ENCODE peak calls at places on chromosomes 12 and 14, in nine cellular contexts. A is transverse colon, T is uterus, D is spleen, O is K562, Y is esophagus squamous epithelium, W is IMR-90, E is vagina, Z is adrenal gland. H is an unnamed sample.

GRCh38 chr12:81206425-81206824 is 128.5 kb downstream of the ACSS3 start:
- DNase-seq in W (no peak), Y (no peak), D (no peak), E (no peak), T (no peak), O (no peak), A (no peak), Z (no peak), H (no peak)

GRCh38 chr14:75486317-75486716 is 36.0 kb upstream of the BATF start:
- DNase-seq in D (no peak), W (no peak), Y (no peak), T (no peak), Z (peak; percentile 29), A (no peak), O (peak; percentile 75), E (no peak), H (no peak)

GRCh38 chr12:50584135-50584534 is 79.3 kb downstream of the DIP2B start:
- DNase-seq in O (no peak), E (no peak), Z (no peak), D (no peak), T (no peak), A (no peak), Y (no peak), W (no peak), H (no peak)

GRCh38 chr14:36847366-36847765 is 185.7 kb downstream of the PAX9 start:
- DNase-seq in O (peak; percentile 6), Z (no peak), E (no peak), D (no peak), W (no peak), A (no peak), Y (no peak), T (no peak), H (no peak)

GRCh38 chr14:54322241-54322640 is 74.6 kb upstream of the CDKN3 start:
- DNase-seq in Z (no peak), O (no peak), W (no peak), E (no peak), D (no peak), Y (no peak), A (no peak), T (no peak), H (no peak)

GRCh38 chr14:20751963-20752562 is 6.4 kb downstream of the EDDM3A start:
- DNase-seq in W (no peak), T (no peak), A (no peak), O (no peak), D (no peak), E (no peak), Z (no peak), Y (no peak), H (no peak)

GRCh38 chr12:124369901-124370378 is 75.0 kb downstream of the RFLNA start:
- DNase-seq in E (no peak), T (no peak), W (no peak), Y (no peak), O (no peak), Z (no peak), D (no peak), A (no peak), H (no peak)

GRCh38 chr12:105233045-105233905 is 2.7 kb downstream of the APPL2 start:
- DNase-seq in Z (no peak), O (no peak), T (no peak), D (no peak), Y (no peak), W (no peak), E (no peak), A (no peak), H (no peak)

GRCh38 chr12:57049890-57050289 is at the start of gene MYO1A:
- DNase-seq in O (no peak), A (peak; percentile 76), Z (no peak), T (no peak), Y (no peak), D (no peak), W (peak; percentile 19), E (no peak), H (no peak)

GRCh38 chr12:47754881-47755280 is 3.8 kb downstream of the RAPGEF3 start:
- DNase-seq in E (no peak), Y (no peak), D (peak; percentile 66), W (no peak), Z (no peak), O (no peak), A (peak; percentile 90), T (no peak), H (no peak)

GRCh38 chr14:76829016-76829365 is 2.8 kb downstream of the LRRC74A start:
- DNase-seq in O (no peak), W (no peak), A (no peak), Z (no peak), E (no peak), Y (no peak), T (no peak), D (no peak), H (no peak)

DNA sequence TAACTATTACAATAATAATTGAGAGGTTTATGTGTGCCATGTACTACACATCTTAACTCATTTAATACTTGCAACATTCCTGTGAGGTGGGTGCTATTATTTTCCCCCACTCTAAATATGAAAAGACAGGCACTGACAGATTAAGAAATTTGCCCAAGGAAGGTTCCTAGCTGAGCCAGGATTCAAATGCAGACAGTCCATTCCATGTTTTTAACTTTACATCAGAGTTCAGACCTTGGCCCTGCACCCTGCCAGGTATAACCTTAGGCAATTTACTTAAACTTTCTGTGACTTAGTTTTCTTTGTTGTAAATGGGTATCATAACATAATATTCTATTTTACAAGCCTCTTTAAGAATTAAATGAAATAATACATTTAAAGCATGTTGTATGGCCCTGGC is 26.6 kb downstream of the RDH12 start:
- DNase-seq in O (no peak), W (no peak), E (no peak), A (no peak), T (no peak), Z (no peak), Y (no peak), D (no peak), H (no peak)
- H3K27me3 ChIP-seq in O (no peaks in the 10 kb centered on the region), W (peaks cover 54% of the 10 kb centered on the region), E (no peaks in the 10 kb centered on the region), A (peaks cover under 1% of the 10 kb centered on the region), T (no peaks in the 10 kb centered on the region), Z (no peaks in the 10 kb centered on the region), Y (peaks cover 13% of the 10 kb centered on the region), D (no peaks in the 10 kb centered on the region), H (no peaks in the 10 kb centered on the region)

GRCh38 chr12:42482820-42483533 is 106.6 kb downstream of the PRICKLE1 start:
- DNase-seq in E (no peak), Y (no peak), W (peak; percentile 65), O (peak; percentile 87), T (peak; percentile 81), D (peak; percentile 94), Z (peak; percentile 68), A (peak; percentile 66), H (peak; percentile 42)

GRCh38 chr12:42477931-42478330 is 111.6 kb downstream of the PRICKLE1 start:
- DNase-seq in D (no peak), Z (no peak), T (no peak), A (no peak), Y (no peak), W (peak; percentile 91), E (no peak), O (no peak), H (no peak)

GRCh38 chr12:42482086-42482819 is 107.3 kb downstream of the PRICKLE1 start:
- DNase-seq in W (peak; percentile 56), E (no peak), Y (no peak), D (no peak), A (no peak), Z (peak; percentile 85), O (no peak), T (peak; percentile 57), H (no peak)

GRCh38 chr12:42483534-42483857 is 106.0 kb downstream of the PRICKLE1 start:
- DNase-seq in W (peak; percentile 39), D (peak; percentile 89), Y (no peak), A (peak; percentile 35), T (peak; percentile 61), O (peak; percentile 51), Z (no peak), E (no peak), H (no peak)

DNA sequence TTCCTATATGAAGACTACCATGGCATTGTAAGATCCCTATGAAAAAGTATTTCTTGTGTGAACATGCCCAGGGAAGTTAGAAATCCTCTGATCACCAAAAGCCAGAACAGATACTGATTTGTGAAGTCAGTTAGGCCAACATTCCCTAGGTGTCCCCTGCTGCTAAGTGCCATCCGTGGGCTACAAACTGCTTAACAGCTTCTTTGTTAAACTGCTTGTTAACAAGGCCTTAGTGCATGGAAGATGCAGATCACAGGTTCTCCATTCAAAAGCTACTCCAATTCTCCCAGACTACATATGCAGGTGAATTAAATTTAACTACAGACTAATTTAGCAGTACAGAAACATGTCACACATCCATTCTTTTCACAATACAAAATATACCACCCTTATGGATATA is 108.2 kb downstream of the PRICKLE1 start:
- DNase-seq in D (no peak), Z (no peak), E (no peak), T (no peak), O (no peak), A (no peak), W (no peak), Y (no peak), H (no peak)
- H3K4me1 ChIP-seq in D (peaks cover 78% of the 10 kb centered on the region), Z (peaks cover 16% of the 10 kb centered on the region), E (peaks cover 27% of the 10 kb centered on the region), T (no peaks in the 10 kb centered on the region), O (peaks cover 18% of the 10 kb centered on the region), A (peaks cover 13% of the 10 kb centered on the region), W (peaks cover 7% of the 10 kb centered on the region), Y (peaks cover 35% of the 10 kb centered on the region), H (peaks cover 12% of the 10 kb centered on the region)

DNA sequence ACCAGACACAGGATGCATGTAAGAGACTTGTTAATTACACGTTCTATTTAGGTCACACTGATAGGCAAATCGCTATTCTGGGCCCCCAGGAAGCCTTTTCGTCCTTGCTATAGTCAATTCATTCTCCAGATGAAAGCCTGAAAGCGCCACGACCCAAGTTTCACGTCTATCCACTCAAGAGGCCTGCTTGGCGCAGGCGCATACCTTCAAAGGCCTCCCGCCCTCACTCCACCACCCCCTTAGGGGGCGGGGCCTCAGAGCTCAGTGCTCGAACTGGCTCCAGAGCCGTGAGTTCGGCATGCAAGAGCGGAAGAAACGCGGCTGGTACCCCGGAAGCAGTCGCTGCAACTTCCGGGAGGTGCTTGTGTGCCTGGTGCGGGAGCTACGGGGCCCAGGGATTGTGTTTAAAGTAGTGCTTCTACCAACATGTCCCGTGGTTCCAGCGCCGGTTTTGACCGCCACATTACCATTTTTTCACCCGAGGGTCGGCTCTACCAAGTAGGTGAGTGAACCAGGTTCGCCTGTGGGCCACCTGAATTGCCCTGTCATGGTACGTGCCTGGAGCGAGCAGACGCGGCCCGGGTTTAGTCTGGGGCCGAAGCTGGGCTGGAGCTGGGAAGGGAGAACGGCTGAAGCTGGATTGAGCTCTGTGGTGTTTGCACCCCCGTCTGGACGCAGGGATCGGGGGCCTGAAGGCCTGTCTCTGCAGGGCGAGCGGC is at the start of gene PSMA6:
- DNase-seq in D (peak; percentile 100), Y (peak; percentile 86), E (peak; percentile 98), T (peak; percentile 99), A (peak; percentile 100), Z (peak; percentile 99), W (peak; percentile 99), O (peak; percentile 95), H (peak; percentile 98)
- TF ChIP-seq POLR2A in D (no peak), Y (peak; percentile 89), E (peak; percentile 21), T (peak; percentile 76), A (peak; percentile 92), Z (peak; percentile 60), W (peak; percentile 85), O (peak; percentile 87), H (peak; percentile 91)

DNA sequence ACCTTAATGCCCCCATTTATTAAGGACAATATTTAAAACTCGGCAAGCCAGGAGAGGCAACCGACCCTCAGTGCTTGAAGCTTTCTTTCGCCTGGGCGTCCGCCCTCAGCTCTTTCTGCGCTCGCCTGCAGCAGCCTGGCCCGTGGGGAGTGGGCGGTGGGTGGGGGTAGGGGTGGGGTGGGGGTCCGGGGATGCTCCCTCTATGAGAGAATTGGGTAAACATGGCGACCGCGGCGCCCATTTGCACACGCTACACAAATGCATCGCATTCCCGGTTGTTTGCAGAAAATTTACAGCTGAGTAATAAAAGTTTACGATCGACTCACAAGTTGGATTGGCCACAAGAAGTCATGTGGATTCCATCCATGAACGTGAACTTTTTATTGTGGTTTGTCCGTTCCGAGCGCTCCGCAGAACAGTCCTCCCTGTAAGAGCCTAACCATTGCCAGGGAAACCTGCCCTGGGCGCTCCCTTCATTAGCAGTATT is 7.7 kb downstream of the HOXC8 start:
- DNase-seq in D (no peak), W (peak; percentile 11), Y (no peak), Z (peak; percentile 76), O (no peak), E (no peak), T (peak; percentile 63), A (no peak), H (no peak)
- H3K27me3 ChIP-seq in D (peaks cover 86% of the 10 kb centered on the region), W (peaks cover 88% of the 10 kb centered on the region), Y (peaks cover 100% of the 10 kb centered on the region), Z (no peaks in the 10 kb centered on the region), O (no peaks in the 10 kb centered on the region), E (peaks cover 29% of the 10 kb centered on the region), T (peaks cover 19% of the 10 kb centered on the region), A (peaks cover 100% of the 10 kb centered on the region), H (no peaks in the 10 kb centered on the region)